ENCODE peak calls at places on chromosomes 6 and 20, in four cellular contexts. Z is Peyer's patch, Q is A549, G is uterus. T is an unnamed sample.

GRCh38 chr6:63887011-63887751 is 251.6 kb downstream of the PHF3 start:
- DNase-seq in Z (no peak), G (no peak), Q (no peak), T (no peak)

GRCh38 chr6:63565058-63565726 is 7.1 kb upstream of the LOC128125822 start:
- DNase-seq in Q (peak; percentile 76), G (no peak), Z (no peak), T (no peak)

GRCh38 chr20:4304601-4305000 is 289.2 kb upstream of the RNF24 start:
- DNase-seq in G (no peak), Z (no peak), Q (no peak), T (no peak)

GRCh38 chr6:169961772-169962561 is 210.5 kb downstream of the ERMARD start:
- DNase-seq in Z (no peak), G (peak; percentile 34), Q (no peak), T (no peak)

GRCh38 chr6:11771473-11772048 is 7.0 kb downstream of the ADTRP start:
- DNase-seq in Q (no peak), G (no peak), Z (no peak), T (no peak)

GRCh38 chr6:87501809-87502572 is 29.2 kb downstream of the SLC35A1 start:
- DNase-seq in Q (no peak), Z (no peak), G (no peak), T (no peak)

GRCh38 chr6:30075987-30076311 is 380 bp upstream of the RNF39 start:
- DNase-seq in G (no peak), Q (no peak), Z (no peak), T (no peak)

GRCh38 chr6:37029249-37029959 is 23.9 kb downstream of the FGD2 start:
- DNase-seq in G (peak; percentile 74), Z (peak; percentile 55), Q (peak; percentile 88), T (peak; percentile 60)

GRCh38 chr6:154537486-154537885 is 27.0 kb upstream of the CNKSR3 start:
- DNase-seq in Q (no peak), G (peak; percentile 47), Z (no peak), T (no peak)

GRCh38 chr6:24329022-24329421 is 28.8 kb downstream of the DCDC2 start:
- DNase-seq in Q (no peak), G (no peak), Z (no peak), T (no peak)

GRCh38 chr20:44651507-44652373 is at the start of gene ADA:
- DNase-seq in Q (peak; percentile 62), Z (peak; percentile 57), G (peak; percentile 56), T (peak; percentile 78)

GRCh38 chr6:15475872-15476271 is 187.0 kb downstream of the DTNBP1 start:
- DNase-seq in Z (no peak), G (no peak), Q (no peak), T (no peak)

GRCh38 chr6:15479761-15480160 is 183.1 kb downstream of the DTNBP1 start:
- DNase-seq in Q (no peak), G (no peak), Z (no peak), T (no peak)

GRCh38 chr6:15475261-15475660 is 187.6 kb downstream of the DTNBP1 start:
- DNase-seq in Q (no peak), G (no peak), Z (no peak), T (peak; percentile 5)

GRCh38 chr6:15476631-15477380 is 186.0 kb downstream of the DTNBP1 start:
- DNase-seq in Z (no peak), Q (no peak), G (no peak), T (no peak)

GRCh38 chr6:15477746-15478145 is 185.1 kb downstream of the DTNBP1 start:
- DNase-seq in Q (no peak), G (no peak), Z (no peak), T (no peak)
- H3K4me1 ChIP-seq in Q (peaks cover 4% of the 10 kb centered on the region), G (no peaks in the 10 kb centered on the region), Z (no peaks in the 10 kb centered on the region), T (peaks cover 8% of the 10 kb centered on the region)

DNA sequence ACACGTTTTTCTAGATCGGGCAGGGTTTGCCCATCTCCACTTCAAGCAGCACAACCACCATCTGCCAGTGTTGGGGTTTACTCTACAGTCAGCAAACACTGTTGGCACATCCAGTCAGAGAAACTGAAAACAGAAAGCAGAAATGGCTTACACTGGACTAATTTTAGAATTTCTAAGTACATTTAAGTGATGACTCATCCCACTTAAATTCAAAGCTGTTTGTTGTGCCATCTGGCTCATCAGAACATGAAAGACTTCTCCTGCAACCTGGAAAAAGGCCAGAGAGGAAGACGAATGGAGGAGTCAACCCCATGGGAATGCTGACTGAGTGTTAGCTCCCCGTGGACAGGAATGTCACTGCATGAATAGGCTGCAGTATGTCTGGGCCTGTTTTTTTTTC is 21.8 kb downstream of the FAM209B start:
- DNase-seq in Z (no peak), G (peak; percentile 56), Q (peak; percentile 92), T (peak; percentile 63)
- TF ChIP-seq CTCF in Z (no peak), G (no peak), Q (no peak), T (no peak)

DNA sequence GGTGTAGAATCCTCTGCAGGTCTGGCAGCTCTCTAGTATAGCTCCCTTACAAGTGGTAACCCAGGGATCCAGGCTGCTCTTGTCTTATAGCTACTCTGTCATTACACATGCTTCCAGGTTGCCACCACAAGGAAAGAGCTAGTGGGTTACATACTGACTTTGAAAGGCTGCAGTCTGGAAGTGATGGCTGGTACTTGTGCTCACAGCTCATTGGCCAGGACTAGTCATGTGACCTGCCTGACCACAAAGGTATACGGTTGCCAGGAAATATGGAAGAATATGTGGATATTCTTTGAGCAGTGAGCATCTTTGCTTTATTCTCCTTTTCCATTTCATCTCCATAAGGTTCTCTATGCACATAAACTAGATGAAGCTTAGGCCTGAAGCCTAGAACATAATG is 46.0 kb downstream of the RREB1 start:
- DNase-seq in G (no peak), Q (no peak), Z (no peak), T (no peak)
- H3K4me1 ChIP-seq in G (peaks cover 8% of the 10 kb centered on the region), Q (peaks cover 50% of the 10 kb centered on the region), Z (no peaks in the 10 kb centered on the region), T (peaks cover 26% of the 10 kb centered on the region)

GRCh38 chr6:52877786-52878185 is 31.7 kb downstream of the GSTA3 start:
- DNase-seq in Q (no peak), Z (no peak), G (no peak), T (no peak)
- TF ChIP-seq CTCF in Q (no peak), Z (no peak), G (no peak), T (no peak)

DNA sequence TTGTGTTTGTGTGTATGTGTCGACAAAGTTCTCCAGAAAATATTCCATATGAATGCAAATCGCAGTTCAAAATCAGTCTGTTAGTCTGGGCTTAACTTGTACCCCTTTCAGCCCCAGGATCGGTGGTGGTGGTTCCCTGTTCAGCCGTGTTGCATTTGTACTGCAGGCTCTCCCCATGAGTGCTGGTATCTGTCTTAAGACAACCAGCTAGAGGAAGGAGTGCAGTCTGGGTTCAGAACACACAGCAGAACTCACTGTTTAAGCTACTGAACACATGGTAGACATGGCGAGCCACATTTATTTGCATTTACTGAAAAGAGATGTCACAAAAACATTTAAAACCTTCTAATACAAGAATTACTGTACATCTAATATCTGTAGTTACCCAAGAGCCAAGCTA is 192.1 kb downstream of the ARID1B start:
- DNase-seq in Z (no peak), G (no peak), Q (no peak), T (no peak)
- H3K4me1 ChIP-seq in Z (no peaks in the 10 kb centered on the region), G (peaks cover 7% of the 10 kb centered on the region), Q (peaks cover 2% of the 10 kb centered on the region), T (peaks cover 40% of the 10 kb centered on the region)

GRCh38 chr6:28808383-28808782 is 115.4 kb downstream of the TRIM27 start:
- DNase-seq in Z (no peak), G (no peak), Q (no peak), T (no peak)

GRCh38 chr6:28811873-28812272 is 111.9 kb downstream of the TRIM27 start:
- DNase-seq in G (no peak), Z (no peak), Q (peak; percentile 54), T (peak; percentile 11)

GRCh38 chr6:28807682-28808280 is 116.0 kb downstream of the TRIM27 start:
- DNase-seq in Q (peak; percentile 80), G (no peak), Z (no peak), T (peak; percentile 43)

GRCh38 chr6:28810655-28811053 is 113.1 kb downstream of the TRIM27 start:
- DNase-seq in Q (no peak), G (no peak), Z (no peak), T (no peak)

DNA sequence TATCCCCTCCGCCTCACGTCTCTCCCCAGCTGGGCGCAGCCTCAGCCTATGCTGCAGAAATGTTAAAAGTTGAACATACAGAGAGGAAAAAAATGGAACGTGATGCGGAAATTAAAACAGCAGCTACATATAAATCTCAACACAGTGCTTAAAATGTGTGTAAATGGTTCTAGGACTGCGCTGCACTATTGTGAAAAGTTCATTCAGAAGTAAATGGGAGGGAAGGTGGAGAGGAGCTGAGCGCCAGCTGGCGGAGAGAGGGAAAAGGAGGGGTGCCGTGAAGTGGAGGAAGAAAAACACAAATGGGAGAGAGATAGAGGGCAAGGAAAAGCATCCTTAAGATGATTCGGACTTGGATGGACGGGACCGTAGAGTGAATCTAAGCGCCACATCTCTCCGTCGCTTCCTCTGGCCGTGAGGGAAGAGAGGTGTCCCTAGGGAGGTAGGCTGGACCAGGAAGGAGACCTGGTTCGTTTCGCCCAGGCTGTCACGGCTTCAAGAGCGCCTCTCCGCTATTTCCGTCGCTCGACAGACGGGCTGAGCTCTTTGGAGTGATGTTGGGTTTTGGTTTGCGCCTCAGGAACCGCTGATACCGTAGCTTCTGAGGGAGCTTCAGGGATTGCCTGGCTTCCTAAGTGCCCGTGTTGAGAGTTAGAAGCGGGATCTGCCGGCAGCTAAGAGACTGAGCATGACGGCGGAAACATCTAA is 113.7 kb downstream of the TRIM27 start:
- DNase-seq in Q (peak; percentile 57), G (no peak), Z (no peak), T (no peak)
- TF ChIP-seq CTCF in Q (peak; percentile 41), G (no peak), Z (no peak), T (no peak)

DNA sequence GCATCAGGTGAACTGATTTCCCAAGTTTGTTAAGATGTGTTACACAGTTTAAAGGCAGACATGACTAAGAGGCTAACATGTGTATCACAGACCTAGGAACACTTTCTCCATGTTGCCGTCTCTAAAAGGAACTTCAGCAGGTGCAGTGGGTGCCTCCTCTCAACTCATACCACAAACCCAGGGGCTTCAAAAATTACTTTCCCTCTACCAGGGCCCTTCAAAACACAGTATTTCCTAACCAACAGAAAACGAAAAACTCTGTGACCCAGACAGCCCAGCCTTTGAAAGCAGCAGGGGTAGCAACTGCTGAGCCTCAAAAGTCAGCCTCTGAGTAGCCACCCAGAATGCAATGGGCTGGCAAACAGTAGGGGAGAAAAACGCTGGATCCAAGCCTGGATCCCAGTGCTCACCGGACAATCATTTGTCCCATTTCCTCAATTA is 28.5 kb downstream of the B4GALT5 start:
- DNase-seq in Z (no peak), G (no peak), Q (no peak), T (no peak)
- H3K4me1 ChIP-seq in Z (peaks cover 11% of the 10 kb centered on the region), G (no peaks in the 10 kb centered on the region), Q (peaks cover 100% of the 10 kb centered on the region), T (peaks cover 45% of the 10 kb centered on the region)